ENCODE peak calls at places on chromosomes 4 and X, in nine cellular contexts. One of them, this sample, is unnamed.

GRCh38 chr4:128570380-128570779 is 239.1 kb upstream of the JADE1 start:
- DNase-seq in right lobe of liver: no peak
- DNase-seq in gastrocnemius medialis: peak
- DNase-seq in body of pancreas: peak
- DNase-seq in IMR-90: peak
- DNase-seq in suprapubic skin: no peak
- DNase-seq in ovary: no peak
- DNase-seq in HepG2: no peak
- DNase-seq in testis: peak
- DNase-seq in this sample: no peak

GRCh38 chr4:110092646-110093045 is 105.8 kb downstream of the ELOVL6 start:
- DNase-seq in body of pancreas: no peak
- DNase-seq in HepG2: no peak
- DNase-seq in IMR-90: peak
- DNase-seq in testis: no peak
- DNase-seq in suprapubic skin: no peak
- DNase-seq in gastrocnemius medialis: no peak
- DNase-seq in right lobe of liver: no peak
- DNase-seq in ovary: no peak
- DNase-seq in this sample: no peak

GRCh38 chr4:26346203-26346620 is 25.4 kb downstream of the RBPJ start:
- DNase-seq in suprapubic skin: no peak
- DNase-seq in right lobe of liver: no peak
- DNase-seq in gastrocnemius medialis: no peak
- DNase-seq in IMR-90: no peak
- DNase-seq in ovary: no peak
- DNase-seq in testis: no peak
- DNase-seq in HepG2: no peak
- DNase-seq in body of pancreas: peak
- DNase-seq in this sample: no peak

GRCh38 chr4:8586671-8587468 is 5.7 kb upstream of the CPZ start:
- DNase-seq in gastrocnemius medialis: no peak
- DNase-seq in body of pancreas: no peak
- DNase-seq in ovary: peak
- DNase-seq in IMR-90: no peak
- DNase-seq in HepG2: no peak
- DNase-seq in testis: no peak
- DNase-seq in right lobe of liver: no peak
- DNase-seq in suprapubic skin: peak
- DNase-seq in this sample: no peak

GRCh38 chr4:112099701-112100289 is 45.5 kb upstream of the FAM241A start:
- DNase-seq in testis: no peak
- DNase-seq in HepG2: peak
- DNase-seq in gastrocnemius medialis: no peak
- DNase-seq in IMR-90: peak
- DNase-seq in ovary: no peak
- DNase-seq in body of pancreas: no peak
- DNase-seq in right lobe of liver: no peak
- DNase-seq in suprapubic skin: no peak
- DNase-seq in this sample: no peak

GRCh38 chrX:152072236-152072635 is 66.1 kb downstream of the MAGEA10 start:
- DNase-seq in ovary: no peak
- DNase-seq in gastrocnemius medialis: no peak
- DNase-seq in IMR-90: peak
- DNase-seq in testis: no peak
- DNase-seq in right lobe of liver: no peak
- DNase-seq in HepG2: peak
- DNase-seq in body of pancreas: peak
- DNase-seq in suprapubic skin: no peak
- DNase-seq in this sample: no peak

GRCh38 chrX:122739770-122740169 is 444.3 kb upstream of the GRIA3 start:
- DNase-seq in right lobe of liver: no peak
- DNase-seq in IMR-90: no peak
- DNase-seq in testis: no peak
- DNase-seq in body of pancreas: no peak
- DNase-seq in ovary: no peak
- DNase-seq in gastrocnemius medialis: no peak
- DNase-seq in suprapubic skin: no peak
- DNase-seq in HepG2: peak
- DNase-seq in this sample: no peak

GRCh38 chr4:34814266-34814665 is 1430.0 kb downstream of the ARAP2 start:
- DNase-seq in ovary: no peak
- DNase-seq in right lobe of liver: no peak
- DNase-seq in suprapubic skin: no peak
- DNase-seq in IMR-90: no peak
- DNase-seq in HepG2: no peak
- DNase-seq in testis: no peak
- DNase-seq in body of pancreas: no peak
- DNase-seq in gastrocnemius medialis: no peak
- DNase-seq in this sample: no peak

GRCh38 chrX:3501833-3502535 is 155.5 kb upstream of the MXRA5 start:
- DNase-seq in testis: no peak
- DNase-seq in right lobe of liver: no peak
- DNase-seq in suprapubic skin: no peak
- DNase-seq in IMR-90: no peak
- DNase-seq in ovary: no peak
- DNase-seq in body of pancreas: no peak
- DNase-seq in HepG2: no peak
- DNase-seq in gastrocnemius medialis: peak
- DNase-seq in this sample: no peak

GRCh38 chr4:89539797-89540711 is 232.5 kb upstream of the GPRIN3 start:
- DNase-seq in body of pancreas: no peak
- DNase-seq in HepG2: no peak
- DNase-seq in gastrocnemius medialis: no peak
- DNase-seq in right lobe of liver: no peak
- DNase-seq in ovary: no peak
- DNase-seq in testis: no peak
- DNase-seq in IMR-90: peak
- DNase-seq in suprapubic skin: no peak
- DNase-seq in this sample: no peak

GRCh38 chr4:145440292-145441007 is 41.2 kb upstream of the SMAD1 start:
- DNase-seq in HepG2: no peak
- DNase-seq in suprapubic skin: no peak
- DNase-seq in testis: no peak
- DNase-seq in ovary: no peak
- DNase-seq in IMR-90: no peak
- DNase-seq in gastrocnemius medialis: no peak
- DNase-seq in body of pancreas: no peak
- DNase-seq in right lobe of liver: no peak
- DNase-seq in this sample: no peak

GRCh38 chr4:155738548-155738947 is 20.3 kb upstream of the GUCY1B1 start:
- DNase-seq in HepG2: no peak
- DNase-seq in right lobe of liver: no peak
- DNase-seq in suprapubic skin: no peak
- DNase-seq in gastrocnemius medialis: no peak
- DNase-seq in ovary: no peak
- DNase-seq in IMR-90: peak
- DNase-seq in body of pancreas: no peak
- DNase-seq in testis: no peak
- DNase-seq in this sample: no peak

GRCh38 chr4:56627375-56627774 is 53.7 kb downstream of the HOPX start:
- DNase-seq in testis: no peak
- DNase-seq in ovary: no peak
- DNase-seq in HepG2: no peak
- DNase-seq in IMR-90: no peak
- DNase-seq in body of pancreas: no peak
- DNase-seq in suprapubic skin: no peak
- DNase-seq in right lobe of liver: no peak
- DNase-seq in gastrocnemius medialis: no peak
- DNase-seq in this sample: no peak

GRCh38 chr4:140052050-140052449 is 101.9 kb downstream of the MAML3 start:
- DNase-seq in body of pancreas: peak
- DNase-seq in gastrocnemius medialis: no peak
- DNase-seq in testis: peak
- DNase-seq in IMR-90: peak
- DNase-seq in ovary: no peak
- DNase-seq in right lobe of liver: no peak
- DNase-seq in HepG2: peak
- DNase-seq in suprapubic skin: no peak
- DNase-seq in this sample: no peak
- TF ChIP-seq CTCF in body of pancreas: peak
- TF ChIP-seq CTCF in gastrocnemius medialis: peak
- TF ChIP-seq CTCF in testis: peak
- TF ChIP-seq CTCF in IMR-90: peak
- TF ChIP-seq CTCF in ovary: no peak
- TF ChIP-seq CTCF in right lobe of liver: peak
- TF ChIP-seq CTCF in HepG2: peak
- TF ChIP-seq CTCF in suprapubic skin: peak
- TF ChIP-seq CTCF in this sample: no peak

GRCh38 chr4:13097971-13098370 is 386.2 kb downstream of the RAB28 start:
- DNase-seq in suprapubic skin: no peak
- DNase-seq in body of pancreas: no peak
- DNase-seq in right lobe of liver: no peak
- DNase-seq in IMR-90: no peak
- DNase-seq in gastrocnemius medialis: no peak
- DNase-seq in HepG2: no peak
- DNase-seq in testis: no peak
- DNase-seq in ovary: no peak
- DNase-seq in this sample: no peak
- TF ChIP-seq POLR2A in suprapubic skin: no peak
- TF ChIP-seq POLR2A in body of pancreas: no peak
- TF ChIP-seq POLR2A in right lobe of liver: no peak
- TF ChIP-seq POLR2A in IMR-90: no peak
- TF ChIP-seq POLR2A in gastrocnemius medialis: no peak
- TF ChIP-seq POLR2A in HepG2: no peak
- TF ChIP-seq POLR2A in testis: no peak
- TF ChIP-seq POLR2A in ovary: no peak
- TF ChIP-seq POLR2A in this sample: no peak

GRCh38 chrX:40383360-40383759 is 197.4 kb upstream of the ATP6AP2 start:
- DNase-seq in IMR-90: no peak
- DNase-seq in body of pancreas: no peak
- DNase-seq in gastrocnemius medialis: no peak
- DNase-seq in suprapubic skin: no peak
- DNase-seq in HepG2: no peak
- DNase-seq in testis: no peak
- DNase-seq in ovary: no peak
- DNase-seq in right lobe of liver: no peak
- DNase-seq in this sample: no peak
- TF ChIP-seq CTCF in IMR-90: no peak
- TF ChIP-seq CTCF in body of pancreas: no peak
- TF ChIP-seq CTCF in gastrocnemius medialis: no peak
- TF ChIP-seq CTCF in suprapubic skin: no peak
- TF ChIP-seq CTCF in HepG2: no peak
- TF ChIP-seq CTCF in testis: no peak
- TF ChIP-seq CTCF in ovary: no peak
- TF ChIP-seq CTCF in right lobe of liver: no peak
- TF ChIP-seq CTCF in this sample: no peak

GRCh38 chr4:121823505-121824170 is at the start of gene CCNA2:
- DNase-seq in ovary: peak
- DNase-seq in right lobe of liver: peak
- DNase-seq in testis: peak
- DNase-seq in HepG2: peak
- DNase-seq in suprapubic skin: peak
- DNase-seq in body of pancreas: peak
- DNase-seq in IMR-90: peak
- DNase-seq in gastrocnemius medialis: peak
- DNase-seq in this sample: peak
- TF ChIP-seq POLR2A in ovary: no peak
- TF ChIP-seq POLR2A in right lobe of liver: peak
- TF ChIP-seq POLR2A in testis: no peak
- TF ChIP-seq POLR2A in HepG2: peak
- TF ChIP-seq POLR2A in suprapubic skin: no peak
- TF ChIP-seq POLR2A in body of pancreas: no peak
- TF ChIP-seq POLR2A in IMR-90: peak
- TF ChIP-seq POLR2A in gastrocnemius medialis: peak
- TF ChIP-seq POLR2A in this sample: no peak

This sample was measured in Peyer's patch.